ENCODE peak calls at places on chromosomes 16 and 17, in nine cellular contexts. T, Q, V, R, W, Y, C, P and H are unnamed samples.

GRCh38 chr16:27326738-27327585 is 13.2 kb downstream of the IL4R start:
- DNase-seq in T (peak; percentile 99), Q (peak; percentile 97), V (peak; percentile 99), R (peak; percentile 71), W (peak; percentile 93), Y (peak; percentile 96), C (peak; percentile 96), P (peak; percentile 63), H (peak; percentile 85)

GRCh38 chr17:33118391-33118790 is 126.7 kb downstream of the SPACA3 start:
- DNase-seq in T (no peak), Q (no peak), V (no peak), R (no peak), W (no peak), Y (no peak), C (no peak), P (no peak), H (no peak)

GRCh38 chr17:49637050-49637449 is 40.8 kb downstream of the SPOP start:
- DNase-seq in T (no peak), Q (peak; percentile 50), V (no peak), R (no peak), W (peak; percentile 58), Y (no peak), C (no peak), P (no peak), H (no peak)

GRCh38 chr17:81513669-81514484 is 1.3 kb upstream of the ACTG1 start:
- DNase-seq in T (peak; percentile 41), Q (peak; percentile 68), V (peak; percentile 80), R (peak; percentile 85), W (peak; percentile 63), Y (peak; percentile 83), C (peak; percentile 73), P (peak; percentile 73), H (peak; percentile 77)

GRCh38 chr17:6286239-6286638 is 148.7 kb downstream of the AIPL1 start:
- DNase-seq in T (no peak), Q (no peak), V (no peak), R (no peak), W (no peak), Y (peak; percentile 80), C (no peak), P (no peak), H (peak; percentile 14)

GRCh38 chr16:17318200-17318599 is 152.6 kb downstream of the XYLT1 start:
- DNase-seq in T (no peak), Q (peak; percentile 47), V (peak; percentile 68), R (no peak), W (no peak), Y (no peak), C (no peak), P (no peak), H (no peak)

GRCh38 chr16:66487580-66488235 is 60.6 kb downstream of the BEAN1 start:
- DNase-seq in T (no peak), Q (no peak), V (no peak), R (no peak), W (no peak), Y (peak; percentile 22), C (no peak), P (no peak), H (no peak)

GRCh38 chr16:2856061-2856670 is 1.8 kb downstream of the PRSS22 start:
- DNase-seq in T (peak; percentile 61), Q (no peak), V (no peak), R (no peak), W (no peak), Y (peak; percentile 80), C (peak; percentile 30), P (no peak), H (peak; percentile 78)

GRCh38 chr17:6085812-6086211 is 15.6 kb downstream of the WSCD1 start:
- DNase-seq in T (no peak), Q (no peak), V (no peak), R (no peak), W (no peak), Y (no peak), C (no peak), P (no peak), H (no peak)

GRCh38 chr17:55774834-55775233 is 24.0 kb downstream of the PCTP start:
- DNase-seq in T (no peak), Q (no peak), V (no peak), R (peak; percentile 87), W (no peak), Y (no peak), C (no peak), P (no peak), H (no peak)

GRCh38 chr17:55773671-55774070 is 22.8 kb downstream of the PCTP start:
- DNase-seq in T (no peak), Q (no peak), V (no peak), R (no peak), W (no peak), Y (no peak), C (no peak), P (no peak), H (no peak)

GRCh38 chr17:55770220-55770870 is 19.5 kb downstream of the PCTP start:
- DNase-seq in T (no peak), Q (peak; percentile 72), V (peak; percentile 73), R (peak; percentile 65), W (peak; percentile 28), Y (no peak), C (peak; percentile 76), P (no peak), H (no peak)

GRCh38 chr17:55769625-55770000 is 18.8 kb downstream of the PCTP start:
- DNase-seq in T (peak; percentile 67), Q (peak; percentile 87), V (peak; percentile 90), R (no peak), W (peak; percentile 33), Y (no peak), C (peak; percentile 92), P (no peak), H (peak; percentile 15)

GRCh38 chr17:55772086-55772485 is 21.2 kb downstream of the PCTP start:
- DNase-seq in T (no peak), Q (no peak), V (no peak), R (no peak), W (no peak), Y (no peak), C (no peak), P (no peak), H (peak; percentile 6)
- TF ChIP-seq CTCF in T (no peak), Q (no peak), V (no peak), R (peak; percentile 15), W (no peak), Y (peak; percentile 46), C (no peak), P (no peak), H (no peak)

DNA sequence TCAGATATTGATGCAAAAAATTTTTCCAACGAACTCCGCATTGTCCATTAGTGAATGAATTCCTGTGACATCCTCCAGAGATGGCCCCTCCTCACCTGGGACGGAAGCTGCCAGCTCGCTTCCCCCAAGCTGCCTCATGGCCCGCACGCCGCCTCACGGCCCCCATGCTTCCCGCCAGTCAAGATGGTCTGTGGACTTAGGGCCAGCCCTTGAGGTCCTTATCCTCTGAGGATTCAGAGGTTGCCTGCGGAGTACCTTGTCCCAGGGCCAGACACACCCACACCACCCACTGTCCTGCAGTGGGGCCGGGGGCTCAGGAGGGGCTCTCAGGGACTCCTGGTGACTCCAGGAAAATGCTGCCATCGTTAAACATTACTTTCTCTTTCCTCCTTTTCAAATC is 73.6 kb downstream of the SEC14L1 start:
- DNase-seq in T (no peak), Q (no peak), V (no peak), R (no peak), W (no peak), Y (no peak), C (no peak), P (no peak), H (no peak)
- TF ChIP-seq CTCF in T (no peak), Q (no peak), V (no peak), R (no peak), W (no peak), Y (no peak), C (no peak), P (no peak), H (no peak)

GRCh38 chr17:76368545-76368944 is 14.8 kb upstream of the PRPSAP1 start:
- DNase-seq in T (no peak), Q (peak; percentile 65), V (peak; percentile 61), R (no peak), W (peak; percentile 65), Y (peak; percentile 50), C (no peak), P (no peak), H (no peak)
- TF ChIP-seq CTCF in T (no peak), Q (no peak), V (no peak), R (no peak), W (peak; percentile 4), Y (no peak), C (no peak), P (no peak), H (no peak)

GRCh38 chr17:58136669-58137279 is 11.4 kb upstream of the OR4D1 start:
- DNase-seq in T (no peak), Q (no peak), V (peak; percentile 1), R (peak; percentile 57), W (no peak), Y (peak; percentile 60), C (peak; percentile 37), P (no peak), H (peak; percentile 37)
- TF ChIP-seq CTCF in T (peak; percentile 69), Q (peak; percentile 5), V (peak; percentile 30), R (peak; percentile 56), W (peak; percentile 64), Y (peak; percentile 66), C (peak; percentile 56), P (peak; percentile 32), H (peak; percentile 44)

GRCh38 chr16:72561-73537 is at the start of gene RHBDF1:
- DNase-seq in T (no peak), Q (peak; percentile 47), V (peak; percentile 62), R (peak; percentile 90), W (no peak), Y (peak; percentile 75), C (peak; percentile 68), P (peak; percentile 75), H (peak; percentile 82)

GRCh38 chr16:74025-74424 is 1.6 kb upstream of the RHBDF1 start:
- DNase-seq in T (no peak), Q (no peak), V (no peak), R (no peak), W (no peak), Y (no peak), C (no peak), P (peak; percentile 75), H (no peak)

GRCh38 chr16:71210-71539 is 1.3 kb downstream of the RHBDF1 start:
- DNase-seq in T (no peak), Q (no peak), V (no peak), R (no peak), W (no peak), Y (no peak), C (no peak), P (no peak), H (no peak)

GRCh38 chr16:69181-69580 is 3.2 kb downstream of the RHBDF1 start:
- DNase-seq in T (no peak), Q (no peak), V (no peak), R (no peak), W (no peak), Y (no peak), C (no peak), P (no peak), H (no peak)

DNA sequence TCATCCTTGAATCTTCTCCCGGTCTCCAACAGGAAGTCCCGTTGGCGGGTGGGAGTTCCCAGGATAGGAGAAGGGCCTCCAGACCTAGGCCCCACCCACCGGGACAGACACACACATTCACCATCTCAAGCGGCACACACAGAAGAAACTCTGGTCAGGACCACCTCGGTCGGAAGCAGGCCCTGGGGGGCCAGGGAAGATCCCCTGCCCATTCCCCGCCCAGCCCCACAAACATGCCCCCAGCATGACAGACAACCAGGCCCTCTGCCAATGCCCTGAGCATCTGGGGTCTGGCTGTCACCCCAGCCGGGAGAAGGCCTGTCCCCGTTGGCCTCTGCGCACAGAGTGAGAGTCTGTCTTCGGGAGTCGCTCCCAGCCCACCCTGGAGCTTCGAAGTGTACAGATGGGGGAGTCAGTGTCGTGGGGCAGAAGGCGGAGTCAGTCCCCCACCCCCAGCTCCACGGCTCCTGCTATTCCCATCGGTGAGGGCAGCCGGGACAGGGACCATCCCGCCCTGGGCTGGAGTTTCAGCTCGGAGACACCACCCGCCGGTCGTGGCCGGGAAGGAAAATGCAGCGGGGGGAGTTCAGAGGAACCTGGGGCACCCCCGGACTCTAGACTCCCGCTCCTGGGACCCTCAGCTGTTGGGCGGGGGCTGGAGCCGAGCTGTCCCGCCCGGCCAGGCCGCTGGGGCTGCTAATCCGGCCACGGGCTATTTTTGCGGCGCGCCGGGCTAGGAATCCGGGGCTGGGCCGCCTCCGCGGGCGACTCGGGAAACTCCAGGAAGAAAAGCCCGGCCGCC is 690 bp downstream of the RHBDF1 start:
- DNase-seq in T (peak; percentile 86), Q (peak; percentile 76), V (peak; percentile 83), R (peak; percentile 79), W (peak; percentile 54), Y (peak; percentile 92), C (peak; percentile 95), P (peak; percentile 62), H (peak; percentile 86)
- TF ChIP-seq CTCF in T (peak; percentile 5), Q (no peak), V (no peak), R (no peak), W (no peak), Y (no peak), C (no peak), P (no peak), H (no peak)